ENCODE peak calls at places on chromosomes 13 and 19, in seven cellular contexts. One of them, this sample, is unnamed.

GRCh38 chr19:35355851-35356460 is 2.3 kb upstream of the FFAR3 start:
- DNase-seq in heart right ventricle: no peak
- DNase-seq in A549: no peak
- DNase-seq in neural crest cell: no peak
- DNase-seq in neural progenitor cell: no peak
- DNase-seq in PC-3: no peak
- DNase-seq in dorsolateral prefrontal cortex: no peak
- DNase-seq in this sample: no peak

GRCh38 chr19:42113641-42114348 is 18.5 kb downstream of the POU2F2 start:
- DNase-seq in heart right ventricle: no peak
- DNase-seq in A549: peak
- DNase-seq in neural crest cell: no peak
- DNase-seq in neural progenitor cell: no peak
- DNase-seq in PC-3: peak
- DNase-seq in dorsolateral prefrontal cortex: no peak
- DNase-seq in this sample: no peak

GRCh38 chr13:27419333-27419732 is 5.1 kb upstream of the GTF3A start:
- DNase-seq in heart right ventricle: no peak
- DNase-seq in A549: no peak
- DNase-seq in neural crest cell: no peak
- DNase-seq in neural progenitor cell: no peak
- DNase-seq in PC-3: peak
- DNase-seq in dorsolateral prefrontal cortex: no peak
- DNase-seq in this sample: no peak

GRCh38 chr19:16834747-16835146 is 5.5 kb downstream of the SIN3B start:
- DNase-seq in heart right ventricle: no peak
- DNase-seq in A549: no peak
- DNase-seq in neural crest cell: no peak
- DNase-seq in neural progenitor cell: no peak
- DNase-seq in PC-3: peak
- DNase-seq in dorsolateral prefrontal cortex: no peak
- DNase-seq in this sample: no peak

GRCh38 chr19:33226550-33227241 is 1.0 kb upstream of the SLC7A10 start:
- DNase-seq in heart right ventricle: peak
- DNase-seq in A549: peak
- DNase-seq in neural crest cell: no peak
- DNase-seq in neural progenitor cell: peak
- DNase-seq in PC-3: no peak
- DNase-seq in dorsolateral prefrontal cortex: no peak
- DNase-seq in this sample: no peak

GRCh38 chr13:40452038-40452666 is 214.3 kb downstream of the FOXO1 start:
- DNase-seq in heart right ventricle: no peak
- DNase-seq in A549: no peak
- DNase-seq in neural crest cell: no peak
- DNase-seq in neural progenitor cell: no peak
- DNase-seq in PC-3: no peak
- DNase-seq in dorsolateral prefrontal cortex: no peak
- DNase-seq in this sample: no peak

GRCh38 chr13:66940113-66940512 is 290.0 kb downstream of the PCDH9 start:
- DNase-seq in heart right ventricle: no peak
- DNase-seq in A549: no peak
- DNase-seq in neural crest cell: no peak
- DNase-seq in neural progenitor cell: no peak
- DNase-seq in PC-3: no peak
- DNase-seq in dorsolateral prefrontal cortex: no peak
- DNase-seq in this sample: no peak

GRCh38 chr19:30342901-30343300 is 29.3 kb upstream of the ZNF536 start:
- DNase-seq in heart right ventricle: no peak
- DNase-seq in A549: no peak
- DNase-seq in neural crest cell: no peak
- DNase-seq in neural progenitor cell: no peak
- DNase-seq in PC-3: no peak
- DNase-seq in dorsolateral prefrontal cortex: no peak
- DNase-seq in this sample: no peak

GRCh38 chr13:93948523-93948922 is 531.0 kb downstream of the DCT start:
- DNase-seq in heart right ventricle: no peak
- DNase-seq in A549: no peak
- DNase-seq in neural crest cell: no peak
- DNase-seq in neural progenitor cell: no peak
- DNase-seq in PC-3: no peak
- DNase-seq in dorsolateral prefrontal cortex: no peak
- DNase-seq in this sample: no peak

DNA sequence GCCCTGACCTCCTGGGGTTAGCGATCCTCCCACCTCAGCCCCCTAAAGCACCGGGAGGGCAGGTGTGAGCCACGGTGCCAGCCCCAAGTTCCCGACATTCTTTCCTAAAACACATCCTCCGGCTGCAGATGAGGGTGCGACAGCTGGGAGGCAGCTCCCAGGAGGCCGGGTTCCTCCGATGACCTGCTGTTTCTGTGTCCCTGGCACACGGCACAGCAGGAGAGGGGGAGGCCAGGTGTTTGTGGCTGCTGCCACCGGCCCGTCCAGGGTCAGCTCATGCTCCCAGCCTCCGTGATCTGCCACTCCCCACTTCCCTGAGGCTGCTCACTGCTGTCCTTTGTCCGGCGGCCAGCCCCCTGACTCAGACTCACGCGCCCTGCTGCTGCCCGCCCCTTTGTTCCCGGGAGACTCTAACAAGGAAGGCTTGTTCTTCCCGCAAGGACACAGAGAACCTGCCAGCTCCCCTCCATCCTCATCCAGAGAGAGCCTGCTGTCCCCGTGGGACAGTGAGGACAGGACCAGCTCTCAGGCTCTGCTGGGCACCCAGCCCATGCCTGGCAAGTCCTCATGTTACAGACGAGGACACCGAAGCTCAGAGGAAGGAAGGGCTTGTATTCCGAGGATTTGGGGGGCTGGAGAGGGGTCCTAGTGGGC is 10.6 kb upstream of the MADCAM1 start:
- DNase-seq in heart right ventricle: no peak
- DNase-seq in A549: no peak
- DNase-seq in neural crest cell: peak
- DNase-seq in neural progenitor cell: peak
- DNase-seq in PC-3: no peak
- DNase-seq in dorsolateral prefrontal cortex: peak
- DNase-seq in this sample: no peak
- TF ChIP-seq CTCF in heart right ventricle: no peak
- TF ChIP-seq CTCF in A549: no peak
- TF ChIP-seq CTCF in neural crest cell: no peak
- TF ChIP-seq CTCF in neural progenitor cell: no peak
- TF ChIP-seq CTCF in PC-3: no peak
- TF ChIP-seq CTCF in dorsolateral prefrontal cortex: no peak
- TF ChIP-seq CTCF in this sample: no peak

GRCh38 chr13:35826626-35827254 is 304.4 kb downstream of the DCLK1 start:
- DNase-seq in heart right ventricle: no peak
- DNase-seq in A549: peak
- DNase-seq in neural crest cell: no peak
- DNase-seq in neural progenitor cell: no peak
- DNase-seq in PC-3: no peak
- DNase-seq in dorsolateral prefrontal cortex: no peak
- DNase-seq in this sample: peak
- TF ChIP-seq CTCF in heart right ventricle: no peak
- TF ChIP-seq CTCF in A549: peak
- TF ChIP-seq CTCF in neural crest cell: peak
- TF ChIP-seq CTCF in neural progenitor cell: peak
- TF ChIP-seq CTCF in PC-3: peak
- TF ChIP-seq CTCF in dorsolateral prefrontal cortex: no peak
- TF ChIP-seq CTCF in this sample: peak

DNA sequence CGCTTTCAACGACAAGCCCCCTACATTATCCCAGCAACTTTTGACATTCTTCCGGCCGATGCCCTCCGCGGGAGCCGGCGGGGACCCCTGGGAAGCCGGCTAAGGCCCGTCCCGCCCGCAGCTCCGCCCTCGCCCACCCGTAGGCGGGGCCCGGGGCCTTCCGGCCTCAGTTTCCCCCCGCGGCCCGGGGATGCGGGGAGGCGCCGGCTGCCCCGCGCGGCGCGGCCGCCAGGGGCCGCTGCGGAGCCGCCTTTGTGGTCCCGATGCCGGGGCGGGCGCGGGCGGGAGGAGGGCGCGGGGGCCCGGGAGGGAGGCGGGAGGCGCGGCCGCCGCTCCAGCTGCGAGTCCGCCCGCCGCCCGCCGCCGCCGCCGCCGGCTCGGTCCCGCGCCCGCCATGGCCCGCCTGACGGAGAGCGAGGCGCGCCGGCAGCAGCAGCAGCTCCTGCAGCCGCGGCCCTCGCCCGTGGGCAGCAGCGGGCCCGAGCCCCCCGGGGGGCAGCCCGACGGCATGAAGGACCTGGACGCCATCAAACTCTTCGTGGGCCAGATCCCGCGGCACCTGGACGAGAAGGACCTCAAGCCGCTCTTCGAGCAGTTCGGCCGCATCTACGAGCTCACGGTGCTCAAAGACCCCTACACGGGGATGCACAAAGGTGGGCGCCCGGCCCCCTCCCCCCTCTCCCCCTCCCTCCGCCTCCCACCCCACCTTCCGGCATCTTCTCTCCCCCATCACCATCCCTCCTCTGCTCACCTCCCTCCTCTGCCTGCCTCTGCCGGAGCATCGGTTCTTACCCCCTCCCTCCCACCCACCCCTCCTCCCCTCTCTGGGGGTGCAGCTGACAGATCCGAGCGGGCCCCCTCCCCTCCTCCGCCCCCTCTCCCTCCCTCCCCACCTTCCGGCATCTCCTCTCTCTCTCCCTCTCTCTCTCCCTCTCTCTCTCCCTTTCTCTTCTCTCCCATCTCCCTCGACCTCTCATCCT is at the start of gene CELF5:
- DNase-seq in heart right ventricle: peak
- DNase-seq in A549: no peak
- DNase-seq in neural crest cell: peak
- DNase-seq in neural progenitor cell: peak
- DNase-seq in PC-3: peak
- DNase-seq in dorsolateral prefrontal cortex: no peak
- DNase-seq in this sample: peak
- TF ChIP-seq CTCF in heart right ventricle: peak
- TF ChIP-seq CTCF in A549: peak
- TF ChIP-seq CTCF in neural crest cell: peak
- TF ChIP-seq CTCF in neural progenitor cell: peak
- TF ChIP-seq CTCF in PC-3: no peak
- TF ChIP-seq CTCF in dorsolateral prefrontal cortex: peak
- TF ChIP-seq CTCF in this sample: no peak

DNA sequence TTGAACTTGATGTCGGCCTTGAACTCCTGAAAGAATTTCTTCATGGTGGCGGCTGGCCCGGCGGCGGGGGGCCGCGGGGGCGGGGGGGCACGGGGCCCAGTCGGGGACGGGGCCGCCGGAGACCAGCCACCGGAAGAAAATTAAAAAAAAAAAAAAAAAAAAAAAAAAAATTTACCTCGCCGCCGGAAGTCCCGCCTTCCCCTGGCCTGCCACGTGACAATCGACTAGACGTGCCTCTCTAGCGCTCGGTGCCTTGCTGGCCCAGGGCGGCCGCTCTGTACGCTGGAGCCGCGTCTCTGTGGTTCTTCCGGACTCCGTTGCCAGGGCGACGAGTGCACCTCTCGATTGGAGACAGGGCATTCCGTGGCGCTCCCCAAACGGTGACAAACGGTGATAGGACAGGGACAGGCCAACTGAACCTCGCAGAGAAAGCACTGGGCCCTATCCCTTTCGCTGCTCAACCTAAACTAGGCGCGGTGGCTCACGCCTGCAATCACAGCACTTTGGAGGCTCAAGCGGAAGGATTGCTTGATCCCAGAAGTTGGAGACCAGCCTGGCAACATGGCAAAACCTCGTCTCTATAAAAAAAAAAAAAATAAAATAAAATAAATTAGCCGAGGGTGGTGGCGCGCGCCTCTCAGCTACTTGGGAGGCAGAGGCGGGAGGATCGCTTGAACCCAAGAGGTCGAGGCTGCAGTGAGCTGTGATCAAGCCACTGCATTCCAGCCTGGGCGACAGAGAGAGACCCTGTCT is at the start of gene UBXN6:
- DNase-seq in heart right ventricle: peak
- DNase-seq in A549: peak
- DNase-seq in neural crest cell: peak
- DNase-seq in neural progenitor cell: peak
- DNase-seq in PC-3: peak
- DNase-seq in dorsolateral prefrontal cortex: peak
- DNase-seq in this sample: peak
- TF ChIP-seq CTCF in heart right ventricle: no peak
- TF ChIP-seq CTCF in A549: no peak
- TF ChIP-seq CTCF in neural crest cell: no peak
- TF ChIP-seq CTCF in neural progenitor cell: no peak
- TF ChIP-seq CTCF in PC-3: no peak
- TF ChIP-seq CTCF in dorsolateral prefrontal cortex: peak
- TF ChIP-seq CTCF in this sample: no peak

This sample was measured in Caco-2.